ENCODE peak calls at places on chromosomes 12 and 14, in six cellular contexts. One of them, this sample, is unnamed.

GRCh38 chr12:74782086-74782485 is 244.5 kb downstream of the ATXN7L3B start:
- DNase-seq in stimulated activated CD8-positive, alpha-beta memory T cell treated with anti-CD3 and anti-CD28 coated beads, Interleukin-12 subunit alpha, Interleukin-12 subunit beta, amount 100 ng/mL, for 4 hours: no peak
- DNase-seq in NCI-H774: no peak
- DNase-seq in activated CD4-positive, alpha-beta T cell treated with anti-CD3 and anti-CD28 coated beads, Interleukin-2, amount 50 U/mL, for 1 hour: no peak
- DNase-seq in CD14-positive monocyte: no peak
- DNase-seq in frontal cortex: no peak
- DNase-seq in this sample: no peak

GRCh38 chr14:90381011-90381790 is 15.6 kb upstream of the CALM1 start:
- DNase-seq in stimulated activated CD8-positive, alpha-beta memory T cell treated with anti-CD3 and anti-CD28 coated beads, Interleukin-12 subunit alpha, Interleukin-12 subunit beta, amount 100 ng/mL, for 4 hours: no peak
- DNase-seq in NCI-H774: no peak
- DNase-seq in activated CD4-positive, alpha-beta T cell treated with anti-CD3 and anti-CD28 coated beads, Interleukin-2, amount 50 U/mL, for 1 hour: no peak
- DNase-seq in CD14-positive monocyte: no peak
- DNase-seq in frontal cortex: no peak
- DNase-seq in this sample: peak

GRCh38 chr12:78914859-78915331 is 50.3 kb downstream of the SYT1 start:
- DNase-seq in stimulated activated CD8-positive, alpha-beta memory T cell treated with anti-CD3 and anti-CD28 coated beads, Interleukin-12 subunit alpha, Interleukin-12 subunit beta, amount 100 ng/mL, for 4 hours: no peak
- DNase-seq in NCI-H774: no peak
- DNase-seq in activated CD4-positive, alpha-beta T cell treated with anti-CD3 and anti-CD28 coated beads, Interleukin-2, amount 50 U/mL, for 1 hour: no peak
- DNase-seq in CD14-positive monocyte: no peak
- DNase-seq in frontal cortex: no peak
- DNase-seq in this sample: no peak

GRCh38 chr14:101535232-101535631 is 26.1 kb upstream of the DIO3 start:
- DNase-seq in stimulated activated CD8-positive, alpha-beta memory T cell treated with anti-CD3 and anti-CD28 coated beads, Interleukin-12 subunit alpha, Interleukin-12 subunit beta, amount 100 ng/mL, for 4 hours: no peak
- DNase-seq in NCI-H774: no peak
- DNase-seq in activated CD4-positive, alpha-beta T cell treated with anti-CD3 and anti-CD28 coated beads, Interleukin-2, amount 50 U/mL, for 1 hour: no peak
- DNase-seq in CD14-positive monocyte: peak
- DNase-seq in frontal cortex: no peak
- DNase-seq in this sample: no peak

GRCh38 chr12:94258593-94258992 is 110.2 kb downstream of the PLXNC1 start:
- DNase-seq in stimulated activated CD8-positive, alpha-beta memory T cell treated with anti-CD3 and anti-CD28 coated beads, Interleukin-12 subunit alpha, Interleukin-12 subunit beta, amount 100 ng/mL, for 4 hours: no peak
- DNase-seq in NCI-H774: no peak
- DNase-seq in activated CD4-positive, alpha-beta T cell treated with anti-CD3 and anti-CD28 coated beads, Interleukin-2, amount 50 U/mL, for 1 hour: no peak
- DNase-seq in CD14-positive monocyte: no peak
- DNase-seq in frontal cortex: no peak
- DNase-seq in this sample: no peak

GRCh38 chr14:76957224-76957881 is 71.2 kb downstream of the IRF2BPL start:
- DNase-seq in stimulated activated CD8-positive, alpha-beta memory T cell treated with anti-CD3 and anti-CD28 coated beads, Interleukin-12 subunit alpha, Interleukin-12 subunit beta, amount 100 ng/mL, for 4 hours: no peak
- DNase-seq in NCI-H774: no peak
- DNase-seq in activated CD4-positive, alpha-beta T cell treated with anti-CD3 and anti-CD28 coated beads, Interleukin-2, amount 50 U/mL, for 1 hour: no peak
- DNase-seq in CD14-positive monocyte: no peak
- DNase-seq in frontal cortex: no peak
- DNase-seq in this sample: no peak

GRCh38 chr12:75526655-75527511 is 15.5 kb upstream of the KRR1 start:
- DNase-seq in stimulated activated CD8-positive, alpha-beta memory T cell treated with anti-CD3 and anti-CD28 coated beads, Interleukin-12 subunit alpha, Interleukin-12 subunit beta, amount 100 ng/mL, for 4 hours: no peak
- DNase-seq in NCI-H774: peak
- DNase-seq in activated CD4-positive, alpha-beta T cell treated with anti-CD3 and anti-CD28 coated beads, Interleukin-2, amount 50 U/mL, for 1 hour: no peak
- DNase-seq in CD14-positive monocyte: no peak
- DNase-seq in frontal cortex: peak
- DNase-seq in this sample: peak

GRCh38 chr12:124125472-124125871 is 152.5 kb downstream of the ZNF664 start:
- DNase-seq in stimulated activated CD8-positive, alpha-beta memory T cell treated with anti-CD3 and anti-CD28 coated beads, Interleukin-12 subunit alpha, Interleukin-12 subunit beta, amount 100 ng/mL, for 4 hours: no peak
- DNase-seq in NCI-H774: peak
- DNase-seq in activated CD4-positive, alpha-beta T cell treated with anti-CD3 and anti-CD28 coated beads, Interleukin-2, amount 50 U/mL, for 1 hour: no peak
- DNase-seq in CD14-positive monocyte: no peak
- DNase-seq in frontal cortex: no peak
- DNase-seq in this sample: no peak

GRCh38 chr12:117367006-117367638 is 5.7 kb upstream of the NOS1 start:
- DNase-seq in stimulated activated CD8-positive, alpha-beta memory T cell treated with anti-CD3 and anti-CD28 coated beads, Interleukin-12 subunit alpha, Interleukin-12 subunit beta, amount 100 ng/mL, for 4 hours: no peak
- DNase-seq in NCI-H774: peak
- DNase-seq in activated CD4-positive, alpha-beta T cell treated with anti-CD3 and anti-CD28 coated beads, Interleukin-2, amount 50 U/mL, for 1 hour: peak
- DNase-seq in CD14-positive monocyte: no peak
- DNase-seq in frontal cortex: peak
- DNase-seq in this sample: peak

GRCh38 chr12:85484387-85484786 is 204.4 kb downstream of the ALX1 start:
- DNase-seq in stimulated activated CD8-positive, alpha-beta memory T cell treated with anti-CD3 and anti-CD28 coated beads, Interleukin-12 subunit alpha, Interleukin-12 subunit beta, amount 100 ng/mL, for 4 hours: no peak
- DNase-seq in NCI-H774: no peak
- DNase-seq in activated CD4-positive, alpha-beta T cell treated with anti-CD3 and anti-CD28 coated beads, Interleukin-2, amount 50 U/mL, for 1 hour: no peak
- DNase-seq in CD14-positive monocyte: no peak
- DNase-seq in frontal cortex: no peak
- DNase-seq in this sample: no peak

GRCh38 chr12:49885118-49885517 is 18.6 kb downstream of the FAIM2 start:
- DNase-seq in stimulated activated CD8-positive, alpha-beta memory T cell treated with anti-CD3 and anti-CD28 coated beads, Interleukin-12 subunit alpha, Interleukin-12 subunit beta, amount 100 ng/mL, for 4 hours: no peak
- DNase-seq in NCI-H774: no peak
- DNase-seq in activated CD4-positive, alpha-beta T cell treated with anti-CD3 and anti-CD28 coated beads, Interleukin-2, amount 50 U/mL, for 1 hour: no peak
- DNase-seq in CD14-positive monocyte: no peak
- DNase-seq in frontal cortex: no peak
- DNase-seq in this sample: no peak

GRCh38 chr12:79183003-79183402 is 318.4 kb downstream of the SYT1 start:
- DNase-seq in stimulated activated CD8-positive, alpha-beta memory T cell treated with anti-CD3 and anti-CD28 coated beads, Interleukin-12 subunit alpha, Interleukin-12 subunit beta, amount 100 ng/mL, for 4 hours: no peak
- DNase-seq in NCI-H774: no peak
- DNase-seq in activated CD4-positive, alpha-beta T cell treated with anti-CD3 and anti-CD28 coated beads, Interleukin-2, amount 50 U/mL, for 1 hour: no peak
- DNase-seq in CD14-positive monocyte: no peak
- DNase-seq in frontal cortex: no peak
- DNase-seq in this sample: no peak

GRCh38 chr14:92277031-92277430 is 45.9 kb upstream of the SLC24A4 start:
- DNase-seq in stimulated activated CD8-positive, alpha-beta memory T cell treated with anti-CD3 and anti-CD28 coated beads, Interleukin-12 subunit alpha, Interleukin-12 subunit beta, amount 100 ng/mL, for 4 hours: no peak
- DNase-seq in NCI-H774: no peak
- DNase-seq in activated CD4-positive, alpha-beta T cell treated with anti-CD3 and anti-CD28 coated beads, Interleukin-2, amount 50 U/mL, for 1 hour: no peak
- DNase-seq in CD14-positive monocyte: no peak
- DNase-seq in frontal cortex: no peak
- DNase-seq in this sample: no peak

GRCh38 chr14:73764881-73765280 is 50.7 kb upstream of the PNMA1 start:
- DNase-seq in stimulated activated CD8-positive, alpha-beta memory T cell treated with anti-CD3 and anti-CD28 coated beads, Interleukin-12 subunit alpha, Interleukin-12 subunit beta, amount 100 ng/mL, for 4 hours: no peak
- DNase-seq in NCI-H774: no peak
- DNase-seq in activated CD4-positive, alpha-beta T cell treated with anti-CD3 and anti-CD28 coated beads, Interleukin-2, amount 50 U/mL, for 1 hour: no peak
- DNase-seq in CD14-positive monocyte: peak
- DNase-seq in frontal cortex: no peak
- DNase-seq in this sample: no peak

GRCh38 chr12:109115758-109116610 is at the start of gene ACACB:
- DNase-seq in stimulated activated CD8-positive, alpha-beta memory T cell treated with anti-CD3 and anti-CD28 coated beads, Interleukin-12 subunit alpha, Interleukin-12 subunit beta, amount 100 ng/mL, for 4 hours: no peak
- DNase-seq in NCI-H774: no peak
- DNase-seq in activated CD4-positive, alpha-beta T cell treated with anti-CD3 and anti-CD28 coated beads, Interleukin-2, amount 50 U/mL, for 1 hour: no peak
- DNase-seq in CD14-positive monocyte: no peak
- DNase-seq in frontal cortex: no peak
- DNase-seq in this sample: no peak

GRCh38 chr12:227923-228845 is 14.2 kb upstream of the SLC6A12 start:
- DNase-seq in stimulated activated CD8-positive, alpha-beta memory T cell treated with anti-CD3 and anti-CD28 coated beads, Interleukin-12 subunit alpha, Interleukin-12 subunit beta, amount 100 ng/mL, for 4 hours: no peak
- DNase-seq in NCI-H774: no peak
- DNase-seq in activated CD4-positive, alpha-beta T cell treated with anti-CD3 and anti-CD28 coated beads, Interleukin-2, amount 50 U/mL, for 1 hour: no peak
- DNase-seq in CD14-positive monocyte: no peak
- DNase-seq in frontal cortex: no peak
- DNase-seq in this sample: no peak

GRCh38 chr14:72523397-72524157 is 370.3 kb downstream of the DPF3 start:
- DNase-seq in stimulated activated CD8-positive, alpha-beta memory T cell treated with anti-CD3 and anti-CD28 coated beads, Interleukin-12 subunit alpha, Interleukin-12 subunit beta, amount 100 ng/mL, for 4 hours: no peak
- DNase-seq in NCI-H774: no peak
- DNase-seq in activated CD4-positive, alpha-beta T cell treated with anti-CD3 and anti-CD28 coated beads, Interleukin-2, amount 50 U/mL, for 1 hour: no peak
- DNase-seq in CD14-positive monocyte: no peak
- DNase-seq in frontal cortex: no peak
- DNase-seq in this sample: no peak

GRCh38 chr12:6093764-6094163 is 30.7 kb downstream of the VWF start:
- DNase-seq in stimulated activated CD8-positive, alpha-beta memory T cell treated with anti-CD3 and anti-CD28 coated beads, Interleukin-12 subunit alpha, Interleukin-12 subunit beta, amount 100 ng/mL, for 4 hours: no peak
- DNase-seq in NCI-H774: no peak
- DNase-seq in activated CD4-positive, alpha-beta T cell treated with anti-CD3 and anti-CD28 coated beads, Interleukin-2, amount 50 U/mL, for 1 hour: no peak
- DNase-seq in CD14-positive monocyte: no peak
- DNase-seq in frontal cortex: no peak
- DNase-seq in this sample: peak

GRCh38 chr12:5873341-5873919 is 71.6 kb downstream of the ANO2 start:
- DNase-seq in stimulated activated CD8-positive, alpha-beta memory T cell treated with anti-CD3 and anti-CD28 coated beads, Interleukin-12 subunit alpha, Interleukin-12 subunit beta, amount 100 ng/mL, for 4 hours: no peak
- DNase-seq in NCI-H774: no peak
- DNase-seq in activated CD4-positive, alpha-beta T cell treated with anti-CD3 and anti-CD28 coated beads, Interleukin-2, amount 50 U/mL, for 1 hour: no peak
- DNase-seq in CD14-positive monocyte: no peak
- DNase-seq in frontal cortex: no peak
- DNase-seq in this sample: no peak

GRCh38 chr14:22449612-22449930 is 139.5 kb downstream of the DAD1 start:
- DNase-seq in stimulated activated CD8-positive, alpha-beta memory T cell treated with anti-CD3 and anti-CD28 coated beads, Interleukin-12 subunit alpha, Interleukin-12 subunit beta, amount 100 ng/mL, for 4 hours: no peak
- DNase-seq in NCI-H774: no peak
- DNase-seq in activated CD4-positive, alpha-beta T cell treated with anti-CD3 and anti-CD28 coated beads, Interleukin-2, amount 50 U/mL, for 1 hour: no peak
- DNase-seq in CD14-positive monocyte: no peak
- DNase-seq in frontal cortex: no peak
- DNase-seq in this sample: no peak

GRCh38 chr12:48970702-48971334 is 717 bp downstream of the WNT10B start:
- DNase-seq in stimulated activated CD8-positive, alpha-beta memory T cell treated with anti-CD3 and anti-CD28 coated beads, Interleukin-12 subunit alpha, Interleukin-12 subunit beta, amount 100 ng/mL, for 4 hours: no peak
- DNase-seq in NCI-H774: no peak
- DNase-seq in activated CD4-positive, alpha-beta T cell treated with anti-CD3 and anti-CD28 coated beads, Interleukin-2, amount 50 U/mL, for 1 hour: no peak
- DNase-seq in CD14-positive monocyte: no peak
- DNase-seq in frontal cortex: no peak
- DNase-seq in this sample: no peak

GRCh38 chr14:60485057-60485599 is 735 bp downstream of the C14orf39 start:
- DNase-seq in stimulated activated CD8-positive, alpha-beta memory T cell treated with anti-CD3 and anti-CD28 coated beads, Interleukin-12 subunit alpha, Interleukin-12 subunit beta, amount 100 ng/mL, for 4 hours: no peak
- DNase-seq in NCI-H774: no peak
- DNase-seq in activated CD4-positive, alpha-beta T cell treated with anti-CD3 and anti-CD28 coated beads, Interleukin-2, amount 50 U/mL, for 1 hour: no peak
- DNase-seq in CD14-positive monocyte: no peak
- DNase-seq in frontal cortex: no peak
- DNase-seq in this sample: no peak

GRCh38 chr12:124777399-124778372 is 86.0 kb downstream of the SCARB1 start:
- DNase-seq in stimulated activated CD8-positive, alpha-beta memory T cell treated with anti-CD3 and anti-CD28 coated beads, Interleukin-12 subunit alpha, Interleukin-12 subunit beta, amount 100 ng/mL, for 4 hours: no peak
- DNase-seq in NCI-H774: no peak
- DNase-seq in activated CD4-positive, alpha-beta T cell treated with anti-CD3 and anti-CD28 coated beads, Interleukin-2, amount 50 U/mL, for 1 hour: no peak
- DNase-seq in CD14-positive monocyte: no peak
- DNase-seq in frontal cortex: no peak
- DNase-seq in this sample: no peak

GRCh38 chr12:113815031-113815430 is 151.1 kb downstream of the RBM19 start:
- DNase-seq in stimulated activated CD8-positive, alpha-beta memory T cell treated with anti-CD3 and anti-CD28 coated beads, Interleukin-12 subunit alpha, Interleukin-12 subunit beta, amount 100 ng/mL, for 4 hours: no peak
- DNase-seq in NCI-H774: no peak
- DNase-seq in activated CD4-positive, alpha-beta T cell treated with anti-CD3 and anti-CD28 coated beads, Interleukin-2, amount 50 U/mL, for 1 hour: no peak
- DNase-seq in CD14-positive monocyte: no peak
- DNase-seq in frontal cortex: no peak
- DNase-seq in this sample: no peak

GRCh38 chr14:21069388-21070082 is 569 bp upstream of the ARHGEF40 start:
- DNase-seq in stimulated activated CD8-positive, alpha-beta memory T cell treated with anti-CD3 and anti-CD28 coated beads, Interleukin-12 subunit alpha, Interleukin-12 subunit beta, amount 100 ng/mL, for 4 hours: no peak
- DNase-seq in NCI-H774: no peak
- DNase-seq in activated CD4-positive, alpha-beta T cell treated with anti-CD3 and anti-CD28 coated beads, Interleukin-2, amount 50 U/mL, for 1 hour: peak
- DNase-seq in CD14-positive monocyte: no peak
- DNase-seq in frontal cortex: peak
- DNase-seq in this sample: peak

GRCh38 chr14:78917462-78917861 is 747.3 kb downstream of the NRXN3 start:
- DNase-seq in stimulated activated CD8-positive, alpha-beta memory T cell treated with anti-CD3 and anti-CD28 coated beads, Interleukin-12 subunit alpha, Interleukin-12 subunit beta, amount 100 ng/mL, for 4 hours: no peak
- DNase-seq in NCI-H774: no peak
- DNase-seq in activated CD4-positive, alpha-beta T cell treated with anti-CD3 and anti-CD28 coated beads, Interleukin-2, amount 50 U/mL, for 1 hour: no peak
- DNase-seq in CD14-positive monocyte: no peak
- DNase-seq in frontal cortex: no peak
- DNase-seq in this sample: no peak

GRCh38 chr12:65663648-65664047 is 160.6 kb upstream of the HMGA2 start:
- DNase-seq in stimulated activated CD8-positive, alpha-beta memory T cell treated with anti-CD3 and anti-CD28 coated beads, Interleukin-12 subunit alpha, Interleukin-12 subunit beta, amount 100 ng/mL, for 4 hours: no peak
- DNase-seq in NCI-H774: no peak
- DNase-seq in activated CD4-positive, alpha-beta T cell treated with anti-CD3 and anti-CD28 coated beads, Interleukin-2, amount 50 U/mL, for 1 hour: no peak
- DNase-seq in CD14-positive monocyte: no peak
- DNase-seq in frontal cortex: no peak
- DNase-seq in this sample: no peak